ENCODE peak calls at places on chromosome 1, in four cellular contexts. R, C, F and Q are unnamed samples.

GRCh38 chr1:230807029-230807428 is 59.8 kb downstream of the CAPN9 start:
- DNase-seq in F (no peak), C (no peak), R (no peak), Q (no peak)

GRCh38 chr1:234214911-234215892 is 158.1 kb upstream of the COA6 start:
- DNase-seq in R (no peak), F (no peak), C (no peak), Q (no peak)

GRCh38 chr1:233440952-233441401 is 113.5 kb downstream of the MAP3K21 start:
- DNase-seq in F (peak), R (peak), C (peak), Q (peak)

GRCh38 chr1:216045400-216045799 is 377.8 kb downstream of the USH2A start:
- DNase-seq in R (no peak), F (no peak), C (no peak), Q (no peak)

GRCh38 chr1:111471012-111471411 is 2.8 kb upstream of the C1orf162 start:
- DNase-seq in C (no peak), R (peak), F (no peak), Q (no peak)

GRCh38 chr1:70627910-70628309 is 216.8 kb downstream of the CTH start:
- DNase-seq in R (no peak), F (no peak), C (no peak), Q (no peak)

GRCh38 chr1:100613817-100614559 is 76.0 kb downstream of the GPR88 start:
- DNase-seq in C (no peak), R (no peak), F (no peak), Q (no peak)

GRCh38 chr1:203968728-203969127 is 104.2 kb upstream of the SOX13 start:
- DNase-seq in C (no peak), R (no peak), F (no peak), Q (no peak)

GRCh38 chr1:99662581-99663208 is 16.8 kb downstream of the PALMD start:
- DNase-seq in C (no peak), F (no peak), R (no peak), Q (no peak)

GRCh38 chr1:183461350-183461749 is 10.9 kb upstream of the SMG7 start:
- DNase-seq in R (no peak), C (no peak), F (no peak), Q (no peak)

DNA sequence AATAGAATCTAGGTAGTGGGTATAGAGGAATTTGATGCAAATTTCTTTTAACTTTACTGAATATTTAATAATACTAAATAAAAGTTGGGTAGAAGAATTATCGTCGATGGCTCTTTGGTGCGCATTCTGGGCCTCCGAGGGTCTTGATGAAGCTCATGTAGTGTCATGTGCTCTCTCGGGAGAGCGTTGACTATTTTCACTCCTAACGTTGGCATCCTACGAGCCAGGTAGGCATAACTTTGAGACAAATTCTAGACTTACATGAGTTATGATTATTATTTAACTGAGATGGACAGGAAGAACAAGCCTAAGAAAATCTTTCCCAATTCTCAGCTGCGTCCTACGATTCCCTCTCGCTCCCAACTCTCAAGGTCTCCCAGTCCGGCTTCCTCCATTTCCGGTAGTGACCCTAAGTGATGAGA is 550 bp upstream of the PCAT6 start:
- DNase-seq in C (no peak), R (no peak), F (no peak), Q (no peak)
- H3K9ac ChIP-seq in C (peak), R (no peak), F (peak), Q (no peak)

GRCh38 chr1:27830621-27831424 is at the start of gene PPP1R8:
- DNase-seq in F (peak), C (peak), R (peak), Q (peak)
- TF ChIP-seq REST in F (peak), C (no peak), R (no peak), Q (no peak)

GRCh38 chr1:44406761-44407429 is 1.8 kb downstream of the RNF220 start:
- DNase-seq in F (no peak), R (no peak), C (no peak), Q (no peak)
- TF ChIP-seq CEBPB in F (no peak), R (no peak), C (no peak), Q (no peak)

GRCh38 chr1:174166530-174167328 is 7.4 kb downstream of the RABGAP1L start:
- DNase-seq in F (no peak), R (no peak), C (peak), Q (no peak)
- H3K9ac ChIP-seq in F (no peak), R (peak), C (no peak), Q (no peak)

GRCh38 chr1:11927866-11928592 is 1.8 kb upstream of the KIAA2013 start:
- DNase-seq in C (no peak), F (peak), R (no peak), Q (no peak)
- TF ChIP-seq REST in C (no peak), F (no peak), R (no peak), Q (no peak)

DNA sequence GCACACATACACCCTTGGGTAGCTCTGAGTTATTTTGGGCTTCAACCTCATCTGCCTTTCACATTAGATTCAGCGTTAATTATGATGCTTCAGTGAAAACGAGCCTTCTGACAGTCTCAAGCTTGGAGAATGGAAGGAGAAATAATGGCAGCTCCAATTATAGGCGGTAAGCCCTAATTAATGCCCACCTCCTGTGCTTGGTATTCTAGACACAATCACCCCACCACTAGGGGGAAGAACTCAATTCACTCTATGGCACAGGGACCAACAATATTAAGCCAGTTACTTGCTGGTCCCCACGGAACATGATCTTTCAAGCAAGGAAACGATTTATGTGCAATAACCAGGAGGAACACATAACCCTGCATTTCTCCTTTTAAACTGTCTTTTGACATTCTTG is 397.9 kb downstream of the BRINP2 start:
- DNase-seq in C (no peak), F (no peak), R (no peak), Q (no peak)
- TF ChIP-seq CEBPB in C (no peak), F (no peak), R (no peak), Q (no peak)